ENCODE peak calls at places on chromosomes 6 and 20, in five cellular contexts. One of them, this sample, is unnamed. For H3K4me1, the result is how much of the 10 kb centered on the place peaks cover.

GRCh38 chr20:35523298-35523888 is 6.1 kb downstream of the C20orf173 start:
- DNase-seq in uterus: no peak
- DNase-seq in aorta: peak
- DNase-seq in PC-9: peak
- DNase-seq in neuronal stem cell: no peak
- DNase-seq in this sample: no peak

GRCh38 chr20:43911066-43911465 is 3.6 kb upstream of the TOX2 start:
- DNase-seq in uterus: no peak
- DNase-seq in aorta: no peak
- DNase-seq in PC-9: peak
- DNase-seq in neuronal stem cell: no peak
- DNase-seq in this sample: no peak

GRCh38 chr20:36950432-36951197 is 893 bp downstream of the SAMHD1 start:
- DNase-seq in uterus: peak
- DNase-seq in aorta: peak
- DNase-seq in PC-9: peak
- DNase-seq in neuronal stem cell: peak
- DNase-seq in this sample: peak

GRCh38 chr20:46801003-46801702 is 91.7 kb downstream of the SLC2A10 start:
- DNase-seq in uterus: no peak
- DNase-seq in aorta: no peak
- DNase-seq in PC-9: no peak
- DNase-seq in neuronal stem cell: no peak
- DNase-seq in this sample: no peak

GRCh38 chr6:142088858-142089216 is 43.9 kb upstream of the GJE1 start:
- DNase-seq in uterus: no peak
- DNase-seq in aorta: peak
- DNase-seq in PC-9: peak
- DNase-seq in neuronal stem cell: no peak
- DNase-seq in this sample: peak

GRCh38 chr6:54273214-54273820 is 34.9 kb upstream of the TINAG start:
- DNase-seq in uterus: no peak
- DNase-seq in aorta: no peak
- DNase-seq in PC-9: no peak
- DNase-seq in neuronal stem cell: no peak
- DNase-seq in this sample: no peak

GRCh38 chr6:153106021-153106420 is 25.1 kb downstream of the RGS17 start:
- DNase-seq in uterus: no peak
- DNase-seq in aorta: no peak
- DNase-seq in PC-9: no peak
- DNase-seq in neuronal stem cell: no peak
- DNase-seq in this sample: no peak

GRCh38 chr6:106511274-106512047 is 117.8 kb downstream of the RTN4IP1 start:
- DNase-seq in uterus: peak
- DNase-seq in aorta: peak
- DNase-seq in PC-9: peak
- DNase-seq in neuronal stem cell: peak
- DNase-seq in this sample: peak

GRCh38 chr6:41071501-41071922 is 644 bp downstream of the OARD1 start:
- DNase-seq in uterus: no peak
- DNase-seq in aorta: peak
- DNase-seq in PC-9: no peak
- DNase-seq in neuronal stem cell: no peak
- DNase-seq in this sample: no peak

GRCh38 chr6:31920803-31921202 is 6.7 kb upstream of the C2 start:
- DNase-seq in uterus: no peak
- DNase-seq in aorta: no peak
- DNase-seq in PC-9: no peak
- DNase-seq in neuronal stem cell: no peak
- DNase-seq in this sample: no peak

GRCh38 chr20:23966298-23966697 is 22.3 kb downstream of the GGTLC1 start:
- DNase-seq in uterus: no peak
- DNase-seq in aorta: no peak
- DNase-seq in PC-9: no peak
- DNase-seq in neuronal stem cell: no peak
- DNase-seq in this sample: no peak

GRCh38 chr20:49904440-49905214 is 10.7 kb downstream of the SPATA2 start:
- DNase-seq in uterus: no peak
- DNase-seq in aorta: no peak
- DNase-seq in PC-9: no peak
- DNase-seq in neuronal stem cell: no peak
- DNase-seq in this sample: peak

GRCh38 chr20:33828912-33829560 is 17.9 kb downstream of the CHMP4B start:
- DNase-seq in uterus: no peak
- DNase-seq in aorta: no peak
- DNase-seq in PC-9: no peak
- DNase-seq in neuronal stem cell: no peak
- DNase-seq in this sample: peak

GRCh38 chr20:58308680-58309527 is 611 bp upstream of the RAB22A start:
- DNase-seq in uterus: peak
- DNase-seq in aorta: peak
- DNase-seq in PC-9: no peak
- DNase-seq in neuronal stem cell: peak
- DNase-seq in this sample: peak

GRCh38 chr20:25584905-25585704 is at the start of gene NINL:
- DNase-seq in uterus: peak
- DNase-seq in aorta: peak
- DNase-seq in PC-9: peak
- DNase-seq in neuronal stem cell: peak
- DNase-seq in this sample: peak

GRCh38 chr20:19935842-19936241 is 81.3 kb upstream of the NAA20 start:
- DNase-seq in uterus: no peak
- DNase-seq in aorta: no peak
- DNase-seq in PC-9: peak
- DNase-seq in neuronal stem cell: no peak
- DNase-seq in this sample: peak

GRCh38 chr20:24762791-24763350 is 186.2 kb upstream of the CST7 start:
- DNase-seq in uterus: no peak
- DNase-seq in aorta: no peak
- DNase-seq in PC-9: no peak
- DNase-seq in neuronal stem cell: no peak
- DNase-seq in this sample: no peak

GRCh38 chr20:11012975-11013374 is 339.2 kb upstream of the JAG1 start:
- DNase-seq in uterus: no peak
- DNase-seq in aorta: no peak
- DNase-seq in PC-9: no peak
- DNase-seq in neuronal stem cell: no peak
- DNase-seq in this sample: no peak

GRCh38 chr6:25377672-25378071 is 98.5 kb downstream of the CARMIL1 start:
- DNase-seq in uterus: no peak
- DNase-seq in aorta: no peak
- DNase-seq in PC-9: no peak
- DNase-seq in neuronal stem cell: no peak
- DNase-seq in this sample: no peak

GRCh38 chr6:148973809-148974208 is 227.0 kb downstream of the UST start:
- DNase-seq in uterus: no peak
- DNase-seq in aorta: no peak
- DNase-seq in PC-9: no peak
- DNase-seq in neuronal stem cell: no peak
- DNase-seq in this sample: no peak

GRCh38 chr20:37155987-37156386 is 23.1 kb upstream of the RPN2 start:
- DNase-seq in uterus: no peak
- DNase-seq in aorta: no peak
- DNase-seq in PC-9: no peak
- DNase-seq in neuronal stem cell: no peak
- DNase-seq in this sample: no peak

GRCh38 chr6:56927538-56928453 is 27.1 kb upstream of the BEND6 start:
- DNase-seq in uterus: no peak
- DNase-seq in aorta: no peak
- DNase-seq in PC-9: no peak
- DNase-seq in neuronal stem cell: no peak
- DNase-seq in this sample: no peak

GRCh38 chr6:40298207-40298606 is 289.0 kb downstream of the LRFN2 start:
- DNase-seq in uterus: no peak
- DNase-seq in aorta: no peak
- DNase-seq in PC-9: no peak
- DNase-seq in neuronal stem cell: no peak
- DNase-seq in this sample: no peak

GRCh38 chr6:33633462-33634158 is 12.5 kb downstream of the ITPR3 start:
- DNase-seq in uterus: peak
- DNase-seq in aorta: peak
- DNase-seq in PC-9: peak
- DNase-seq in neuronal stem cell: no peak
- DNase-seq in this sample: peak

GRCh38 chr20:64036346-64037198 is 590 bp downstream of the C20orf204 start:
- DNase-seq in uterus: no peak
- DNase-seq in aorta: no peak
- DNase-seq in PC-9: no peak
- DNase-seq in neuronal stem cell: no peak
- DNase-seq in this sample: no peak
- H3K4me1 ChIP-seq in uterus: under half
- H3K4me1 ChIP-seq in aorta: under half
- H3K4me1 ChIP-seq in PC-9: under half
- H3K4me1 ChIP-seq in neuronal stem cell: under half
- H3K4me1 ChIP-seq in this sample: under half

GRCh38 chr6:131635384-131636340 is 1.4 kb upstream of the ENPP3 start:
- DNase-seq in uterus: no peak
- DNase-seq in aorta: no peak
- DNase-seq in PC-9: no peak
- DNase-seq in neuronal stem cell: no peak
- DNase-seq in this sample: no peak
- H3K4me3 ChIP-seq in uterus: no peak
- H3K4me3 ChIP-seq in aorta: no peak
- H3K4me3 ChIP-seq in PC-9: no peak
- H3K4me3 ChIP-seq in neuronal stem cell: no peak
- H3K4me3 ChIP-seq in this sample: no peak

DNA sequence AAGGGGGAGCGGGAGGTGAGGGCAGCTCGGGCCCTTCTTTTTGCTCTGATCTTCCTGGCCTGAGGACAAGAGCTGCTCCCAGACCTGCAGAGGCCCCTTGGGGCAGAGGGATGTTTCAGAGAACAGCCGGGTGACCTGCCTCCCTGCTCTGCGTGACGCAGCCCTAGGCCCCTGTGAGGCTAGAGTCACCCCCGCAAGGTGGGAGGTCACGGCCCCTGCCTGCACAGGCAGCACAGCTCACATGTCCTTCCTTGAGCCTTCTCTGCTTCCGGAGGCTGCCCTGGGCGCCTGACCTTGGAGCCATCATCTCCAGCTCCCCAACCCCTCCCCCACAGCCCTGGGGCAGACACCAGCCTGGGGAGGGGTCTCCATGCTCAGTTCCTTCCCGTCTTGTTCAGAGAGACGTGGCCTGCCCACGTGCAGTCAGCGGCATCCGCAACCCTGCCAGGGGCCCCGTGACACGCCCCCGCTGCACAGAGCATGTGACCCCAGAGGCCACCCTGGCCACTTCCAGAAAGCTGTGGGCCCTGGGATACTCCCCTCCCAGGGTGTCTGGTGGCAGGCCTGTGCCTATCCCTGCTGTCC is at the start of gene BIRC7:
- DNase-seq in uterus: no peak
- DNase-seq in aorta: no peak
- DNase-seq in PC-9: no peak
- DNase-seq in neuronal stem cell: no peak
- DNase-seq in this sample: no peak
- H3K4me1 ChIP-seq in uterus: under half
- H3K4me1 ChIP-seq in aorta: under half
- H3K4me1 ChIP-seq in PC-9: under half
- H3K4me1 ChIP-seq in neuronal stem cell: under half
- H3K4me1 ChIP-seq in this sample: under half

GRCh38 chr6:6587696-6588063 is 840 bp upstream of the LY86 start:
- DNase-seq in uterus: no peak
- DNase-seq in aorta: no peak
- DNase-seq in PC-9: no peak
- DNase-seq in neuronal stem cell: no peak
- DNase-seq in this sample: no peak
- H3K4me3 ChIP-seq in uterus: no peak
- H3K4me3 ChIP-seq in aorta: no peak
- H3K4me3 ChIP-seq in PC-9: no peak
- H3K4me3 ChIP-seq in neuronal stem cell: no peak
- H3K4me3 ChIP-seq in this sample: no peak

DNA sequence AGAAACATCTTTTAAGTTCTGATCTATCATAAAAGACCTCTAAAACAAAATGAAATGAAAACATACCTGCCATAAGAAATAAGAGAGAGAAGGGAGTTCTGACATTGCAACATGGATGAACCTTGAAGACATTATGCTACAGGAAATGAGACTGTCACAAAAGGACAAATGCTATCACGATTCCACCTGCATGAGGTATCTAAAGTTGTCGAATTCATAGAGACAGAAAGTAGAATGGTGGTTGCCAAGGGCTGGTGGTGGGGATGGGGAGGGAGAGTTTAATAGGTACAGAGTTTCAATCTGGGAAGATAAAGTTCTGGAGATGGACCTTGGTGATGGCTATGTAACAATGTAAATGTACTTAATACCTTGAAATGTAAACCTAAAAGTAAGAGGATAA is 3.3 kb downstream of the EZR start:
- DNase-seq in uterus: no peak
- DNase-seq in aorta: no peak
- DNase-seq in PC-9: no peak
- DNase-seq in neuronal stem cell: no peak
- DNase-seq in this sample: no peak
- H3K4me1 ChIP-seq in uterus: under half
- H3K4me1 ChIP-seq in aorta: under half
- H3K4me1 ChIP-seq in PC-9: half or more
- H3K4me1 ChIP-seq in neuronal stem cell: under half
- H3K4me1 ChIP-seq in this sample: half or more

GRCh38 chr6:80436663-80437062 is 330.2 kb downstream of the BCKDHB start:
- DNase-seq in uterus: no peak
- DNase-seq in aorta: no peak
- DNase-seq in PC-9: no peak
- DNase-seq in neuronal stem cell: no peak
- DNase-seq in this sample: no peak

GRCh38 chr6:80435457-80435856 is 329.0 kb downstream of the BCKDHB start:
- DNase-seq in uterus: no peak
- DNase-seq in aorta: no peak
- DNase-seq in PC-9: no peak
- DNase-seq in neuronal stem cell: no peak
- DNase-seq in this sample: no peak

GRCh38 chr6:80434951-80435350 is 328.5 kb downstream of the BCKDHB start:
- DNase-seq in uterus: no peak
- DNase-seq in aorta: no peak
- DNase-seq in PC-9: no peak
- DNase-seq in neuronal stem cell: no peak
- DNase-seq in this sample: no peak

GRCh38 chr6:80433666-80434025 is 327.2 kb downstream of the BCKDHB start:
- DNase-seq in uterus: no peak
- DNase-seq in aorta: no peak
- DNase-seq in PC-9: no peak
- DNase-seq in neuronal stem cell: no peak
- DNase-seq in this sample: no peak

GRCh38 chr6:80433010-80433665 is 326.7 kb downstream of the BCKDHB start:
- DNase-seq in uterus: no peak
- DNase-seq in aorta: no peak
- DNase-seq in PC-9: no peak
- DNase-seq in neuronal stem cell: no peak
- DNase-seq in this sample: no peak
- H3K4me3 ChIP-seq in uterus: no peak
- H3K4me3 ChIP-seq in aorta: no peak
- H3K4me3 ChIP-seq in PC-9: no peak
- H3K4me3 ChIP-seq in neuronal stem cell: no peak
- H3K4me3 ChIP-seq in this sample: no peak

This sample was measured in body of pancreas.